ENCODE peak calls at places on chromosomes 7 and 10, in eight cellular contexts. One of them, this sample, is unnamed.

GRCh38 chr10:121764241-121764942 is 163.4 kb downstream of the ATE1 start:
- DNase-seq in GOT3: no peak
- DNase-seq in OCI-LY7: no peak
- DNase-seq in stimulated activated CD4-positive, alpha-beta T cell treated with anti-CD3 and anti-CD28 coated beads, Interleukin-4, amount 100 ng/mL, for 4 hours: no peak
- DNase-seq in EH: no peak
- DNase-seq in HT-29: no peak
- DNase-seq in T follicular helper cell: no peak
- DNase-seq in fibroblast of lung: no peak
- DNase-seq in this sample: no peak

GRCh38 chr7:100465702-100466311 is 1.7 kb upstream of the SPACDR start:
- DNase-seq in OCI-LY7: peak; percentile 22
- DNase-seq in HT-29: peak; percentile 77
- DNase-seq in EH: peak; percentile 81
- DNase-seq in GOT3: peak; percentile 14
- DNase-seq in stimulated activated CD4-positive, alpha-beta T cell treated with anti-CD3 and anti-CD28 coated beads, Interleukin-4, amount 100 ng/mL, for 4 hours: no peak
- DNase-seq in fibroblast of lung: peak; percentile 79
- DNase-seq in T follicular helper cell: no peak
- DNase-seq in this sample: peak; percentile 82

GRCh38 chr7:45177801-45178200 is 20.2 kb downstream of the RAMP3 start:
- DNase-seq in fibroblast of lung: no peak
- DNase-seq in stimulated activated CD4-positive, alpha-beta T cell treated with anti-CD3 and anti-CD28 coated beads, Interleukin-4, amount 100 ng/mL, for 4 hours: no peak
- DNase-seq in T follicular helper cell: no peak
- DNase-seq in HT-29: no peak
- DNase-seq in EH: no peak
- DNase-seq in GOT3: no peak
- DNase-seq in OCI-LY7: no peak
- DNase-seq in this sample: no peak

GRCh38 chr7:1031716-1032455 is 12.5 kb upstream of the GPR146 start:
- DNase-seq in stimulated activated CD4-positive, alpha-beta T cell treated with anti-CD3 and anti-CD28 coated beads, Interleukin-4, amount 100 ng/mL, for 4 hours: no peak
- DNase-seq in fibroblast of lung: no peak
- DNase-seq in EH: no peak
- DNase-seq in T follicular helper cell: no peak
- DNase-seq in OCI-LY7: no peak
- DNase-seq in GOT3: no peak
- DNase-seq in HT-29: no peak
- DNase-seq in this sample: no peak

GRCh38 chr7:105350906-105351305 is 37.8 kb downstream of the SRPK2 start:
- DNase-seq in GOT3: no peak
- DNase-seq in stimulated activated CD4-positive, alpha-beta T cell treated with anti-CD3 and anti-CD28 coated beads, Interleukin-4, amount 100 ng/mL, for 4 hours: no peak
- DNase-seq in EH: no peak
- DNase-seq in T follicular helper cell: no peak
- DNase-seq in HT-29: no peak
- DNase-seq in fibroblast of lung: no peak
- DNase-seq in OCI-LY7: no peak
- DNase-seq in this sample: no peak

GRCh38 chr7:138243430-138243829 is 167.2 kb downstream of the AKR1D1 start:
- DNase-seq in T follicular helper cell: no peak
- DNase-seq in HT-29: no peak
- DNase-seq in GOT3: no peak
- DNase-seq in stimulated activated CD4-positive, alpha-beta T cell treated with anti-CD3 and anti-CD28 coated beads, Interleukin-4, amount 100 ng/mL, for 4 hours: no peak
- DNase-seq in fibroblast of lung: no peak
- DNase-seq in EH: no peak
- DNase-seq in OCI-LY7: no peak
- DNase-seq in this sample: no peak

GRCh38 chr10:95421782-95422181 is 131.0 kb upstream of the PDLIM1 start:
- DNase-seq in fibroblast of lung: no peak
- DNase-seq in stimulated activated CD4-positive, alpha-beta T cell treated with anti-CD3 and anti-CD28 coated beads, Interleukin-4, amount 100 ng/mL, for 4 hours: no peak
- DNase-seq in EH: no peak
- DNase-seq in HT-29: no peak
- DNase-seq in OCI-LY7: no peak
- DNase-seq in GOT3: no peak
- DNase-seq in T follicular helper cell: no peak
- DNase-seq in this sample: no peak

GRCh38 chr7:151558575-151558974 is 38.9 kb upstream of the RHEB start:
- DNase-seq in OCI-LY7: no peak
- DNase-seq in stimulated activated CD4-positive, alpha-beta T cell treated with anti-CD3 and anti-CD28 coated beads, Interleukin-4, amount 100 ng/mL, for 4 hours: no peak
- DNase-seq in GOT3: no peak
- DNase-seq in EH: peak; percentile 81
- DNase-seq in T follicular helper cell: no peak
- DNase-seq in fibroblast of lung: peak; percentile 19
- DNase-seq in HT-29: no peak
- DNase-seq in this sample: no peak

GRCh38 chr7:139682136-139683013 is 95.4 kb downstream of the HIPK2 start:
- DNase-seq in HT-29: no peak
- DNase-seq in GOT3: no peak
- DNase-seq in T follicular helper cell: no peak
- DNase-seq in fibroblast of lung: peak; percentile 86
- DNase-seq in EH: peak; percentile 94
- DNase-seq in OCI-LY7: no peak
- DNase-seq in stimulated activated CD4-positive, alpha-beta T cell treated with anti-CD3 and anti-CD28 coated beads, Interleukin-4, amount 100 ng/mL, for 4 hours: peak; percentile 6
- DNase-seq in this sample: no peak

GRCh38 chr7:46054290-46054689 is 133.2 kb upstream of the IGFBP3 start:
- DNase-seq in OCI-LY7: no peak
- DNase-seq in fibroblast of lung: no peak
- DNase-seq in T follicular helper cell: no peak
- DNase-seq in HT-29: no peak
- DNase-seq in GOT3: no peak
- DNase-seq in stimulated activated CD4-positive, alpha-beta T cell treated with anti-CD3 and anti-CD28 coated beads, Interleukin-4, amount 100 ng/mL, for 4 hours: no peak
- DNase-seq in EH: peak; percentile 54
- DNase-seq in this sample: no peak

GRCh38 chr10:93701903-93702277 is 502 bp downstream of the FRA10AC1 start:
- DNase-seq in OCI-LY7: no peak
- DNase-seq in fibroblast of lung: peak; percentile 54
- DNase-seq in stimulated activated CD4-positive, alpha-beta T cell treated with anti-CD3 and anti-CD28 coated beads, Interleukin-4, amount 100 ng/mL, for 4 hours: peak; percentile 4
- DNase-seq in EH: peak; percentile 63
- DNase-seq in HT-29: no peak
- DNase-seq in T follicular helper cell: peak; percentile 6
- DNase-seq in GOT3: no peak
- DNase-seq in this sample: no peak

GRCh38 chr10:30270247-30270646 is 78.8 kb downstream of the MTPAP start:
- DNase-seq in OCI-LY7: peak; percentile 10
- DNase-seq in fibroblast of lung: peak; percentile 25
- DNase-seq in stimulated activated CD4-positive, alpha-beta T cell treated with anti-CD3 and anti-CD28 coated beads, Interleukin-4, amount 100 ng/mL, for 4 hours: no peak
- DNase-seq in GOT3: no peak
- DNase-seq in HT-29: peak; percentile 25
- DNase-seq in T follicular helper cell: no peak
- DNase-seq in EH: peak; percentile 10
- DNase-seq in this sample: no peak

GRCh38 chr10:1134156-1134555 is 78.0 kb downstream of the WDR37 start:
- DNase-seq in GOT3: no peak
- DNase-seq in fibroblast of lung: no peak
- DNase-seq in stimulated activated CD4-positive, alpha-beta T cell treated with anti-CD3 and anti-CD28 coated beads, Interleukin-4, amount 100 ng/mL, for 4 hours: no peak
- DNase-seq in HT-29: no peak
- DNase-seq in T follicular helper cell: no peak
- DNase-seq in EH: no peak
- DNase-seq in OCI-LY7: no peak
- DNase-seq in this sample: no peak

GRCh38 chr10:86727992-86728559 is 28.3 kb upstream of the BMPR1A start:
- DNase-seq in OCI-LY7: no peak
- DNase-seq in stimulated activated CD4-positive, alpha-beta T cell treated with anti-CD3 and anti-CD28 coated beads, Interleukin-4, amount 100 ng/mL, for 4 hours: no peak
- DNase-seq in GOT3: no peak
- DNase-seq in fibroblast of lung: no peak
- DNase-seq in EH: no peak
- DNase-seq in T follicular helper cell: no peak
- DNase-seq in HT-29: no peak
- DNase-seq in this sample: no peak

GRCh38 chr10:109889867-109890266 is 33.4 kb downstream of the XPNPEP1 start:
- DNase-seq in OCI-LY7: no peak
- DNase-seq in EH: peak; percentile 85
- DNase-seq in T follicular helper cell: no peak
- DNase-seq in stimulated activated CD4-positive, alpha-beta T cell treated with anti-CD3 and anti-CD28 coated beads, Interleukin-4, amount 100 ng/mL, for 4 hours: no peak
- DNase-seq in GOT3: no peak
- DNase-seq in fibroblast of lung: peak; percentile 82
- DNase-seq in HT-29: no peak
- DNase-seq in this sample: no peak

GRCh38 chr10:118108194-118109026 is 61.7 kb upstream of the RAB11FIP2 start:
- DNase-seq in EH: peak; percentile 15
- DNase-seq in fibroblast of lung: peak; percentile 7
- DNase-seq in HT-29: no peak
- DNase-seq in T follicular helper cell: no peak
- DNase-seq in stimulated activated CD4-positive, alpha-beta T cell treated with anti-CD3 and anti-CD28 coated beads, Interleukin-4, amount 100 ng/mL, for 4 hours: no peak
- DNase-seq in OCI-LY7: no peak
- DNase-seq in GOT3: no peak
- DNase-seq in this sample: no peak

GRCh38 chr10:87860156-87860795 is 3.1 kb downstream of the KLLN start:
- DNase-seq in OCI-LY7: peak; percentile 84
- DNase-seq in GOT3: no peak
- DNase-seq in T follicular helper cell: peak; percentile 9
- DNase-seq in EH: peak; percentile 77
- DNase-seq in stimulated activated CD4-positive, alpha-beta T cell treated with anti-CD3 and anti-CD28 coated beads, Interleukin-4, amount 100 ng/mL, for 4 hours: peak; percentile 23
- DNase-seq in fibroblast of lung: peak; percentile 72
- DNase-seq in HT-29: peak; percentile 72
- DNase-seq in this sample: no peak

GRCh38 chr10:63630085-63630927 is 109.1 kb downstream of the REEP3 start:
- DNase-seq in OCI-LY7: peak; percentile 72
- DNase-seq in fibroblast of lung: peak; percentile 96
- DNase-seq in EH: peak; percentile 91
- DNase-seq in GOT3: peak; percentile 82
- DNase-seq in HT-29: peak; percentile 89
- DNase-seq in stimulated activated CD4-positive, alpha-beta T cell treated with anti-CD3 and anti-CD28 coated beads, Interleukin-4, amount 100 ng/mL, for 4 hours: peak; percentile 84
- DNase-seq in T follicular helper cell: peak; percentile 59
- DNase-seq in this sample: peak; percentile 72

GRCh38 chr10:61476529-61476928 is 23.3 kb upstream of the TMEM26 start:
- DNase-seq in EH: no peak
- DNase-seq in OCI-LY7: no peak
- DNase-seq in stimulated activated CD4-positive, alpha-beta T cell treated with anti-CD3 and anti-CD28 coated beads, Interleukin-4, amount 100 ng/mL, for 4 hours: no peak
- DNase-seq in GOT3: no peak
- DNase-seq in T follicular helper cell: no peak
- DNase-seq in fibroblast of lung: no peak
- DNase-seq in HT-29: no peak
- DNase-seq in this sample: no peak

GRCh38 chr7:30389793-30390192 is 88.8 kb downstream of the NOD1 start:
- DNase-seq in fibroblast of lung: no peak
- DNase-seq in GOT3: no peak
- DNase-seq in EH: no peak
- DNase-seq in HT-29: no peak
- DNase-seq in T follicular helper cell: no peak
- DNase-seq in stimulated activated CD4-positive, alpha-beta T cell treated with anti-CD3 and anti-CD28 coated beads, Interleukin-4, amount 100 ng/mL, for 4 hours: no peak
- DNase-seq in OCI-LY7: no peak
- DNase-seq in this sample: no peak

GRCh38 chr7:130831817-130832481 is 97.9 kb upstream of the KLF14 start:
- DNase-seq in OCI-LY7: peak; percentile 54
- DNase-seq in fibroblast of lung: peak; percentile 79
- DNase-seq in HT-29: peak; percentile 64
- DNase-seq in GOT3: no peak
- DNase-seq in T follicular helper cell: no peak
- DNase-seq in EH: peak; percentile 64
- DNase-seq in stimulated activated CD4-positive, alpha-beta T cell treated with anti-CD3 and anti-CD28 coated beads, Interleukin-4, amount 100 ng/mL, for 4 hours: no peak
- DNase-seq in this sample: no peak

GRCh38 chr10:61958311-61958710 is 56.8 kb downstream of the ARID5B start:
- DNase-seq in fibroblast of lung: no peak
- DNase-seq in HT-29: no peak
- DNase-seq in T follicular helper cell: no peak
- DNase-seq in GOT3: no peak
- DNase-seq in EH: no peak
- DNase-seq in stimulated activated CD4-positive, alpha-beta T cell treated with anti-CD3 and anti-CD28 coated beads, Interleukin-4, amount 100 ng/mL, for 4 hours: no peak
- DNase-seq in OCI-LY7: no peak
- DNase-seq in this sample: no peak

GRCh38 chr10:69496352-69497234 is 45.3 kb downstream of the TSPAN15 start:
- DNase-seq in EH: no peak
- DNase-seq in fibroblast of lung: no peak
- DNase-seq in T follicular helper cell: no peak
- DNase-seq in stimulated activated CD4-positive, alpha-beta T cell treated with anti-CD3 and anti-CD28 coated beads, Interleukin-4, amount 100 ng/mL, for 4 hours: no peak
- DNase-seq in GOT3: no peak
- DNase-seq in HT-29: no peak
- DNase-seq in OCI-LY7: no peak
- DNase-seq in this sample: no peak

GRCh38 chr10:108696792-108697477 is 1226.4 kb downstream of the XPNPEP1 start:
- DNase-seq in stimulated activated CD4-positive, alpha-beta T cell treated with anti-CD3 and anti-CD28 coated beads, Interleukin-4, amount 100 ng/mL, for 4 hours: no peak
- DNase-seq in EH: no peak
- DNase-seq in fibroblast of lung: no peak
- DNase-seq in HT-29: no peak
- DNase-seq in OCI-LY7: no peak
- DNase-seq in T follicular helper cell: no peak
- DNase-seq in GOT3: no peak
- DNase-seq in this sample: no peak

GRCh38 chr7:151018421-151019129 is 5.7 kb downstream of the ATG9B start:
- DNase-seq in stimulated activated CD4-positive, alpha-beta T cell treated with anti-CD3 and anti-CD28 coated beads, Interleukin-4, amount 100 ng/mL, for 4 hours: peak; percentile 34
- DNase-seq in GOT3: no peak
- DNase-seq in HT-29: no peak
- DNase-seq in fibroblast of lung: no peak
- DNase-seq in OCI-LY7: no peak
- DNase-seq in EH: peak; percentile 26
- DNase-seq in T follicular helper cell: peak; percentile 22
- DNase-seq in this sample: peak; percentile 12

GRCh38 chr10:60137292-60137992 is 231.1 kb upstream of the CCDC6 start:
- DNase-seq in GOT3: no peak
- DNase-seq in HT-29: no peak
- DNase-seq in T follicular helper cell: no peak
- DNase-seq in EH: no peak
- DNase-seq in OCI-LY7: no peak
- DNase-seq in stimulated activated CD4-positive, alpha-beta T cell treated with anti-CD3 and anti-CD28 coated beads, Interleukin-4, amount 100 ng/mL, for 4 hours: no peak
- DNase-seq in fibroblast of lung: no peak
- DNase-seq in this sample: no peak

GRCh38 chr10:98077223-98077622 is 46.8 kb upstream of the CRTAC1 start:
- DNase-seq in HT-29: no peak
- DNase-seq in OCI-LY7: no peak
- DNase-seq in EH: no peak
- DNase-seq in T follicular helper cell: no peak
- DNase-seq in GOT3: no peak
- DNase-seq in stimulated activated CD4-positive, alpha-beta T cell treated with anti-CD3 and anti-CD28 coated beads, Interleukin-4, amount 100 ng/mL, for 4 hours: no peak
- DNase-seq in fibroblast of lung: no peak
- DNase-seq in this sample: no peak

This sample was measured in amygdala.